ENCODE peak calls at places on chromosomes 1 and 21, in eight cellular contexts. X is fibroblast of the aortic adventitia, Y is AG20443, C is right lobe of liver, E is bronchial epithelial cell, K is cardiac fibroblast, L is brain microvascular endothelial cell, I is NCI-H524 treated with DMSO at 0.1 percent for 48 hours. D is an unnamed sample.
A peak's percentile ranks its signal among the peaks of the same experiment; 100 is the strongest.

GRCh38 chr1:94667716-94668282 is 126.2 kb upstream of the F3 start:
- DNase-seq in I (no peak), E (no peak), K (no peak), L (no peak), X (no peak), Y (no peak), C (no peak), D (no peak)

GRCh38 chr1:160996195-160996594 is 24.8 kb downstream of the F11R start:
- DNase-seq in L (peak; percentile 27), I (no peak), C (no peak), K (peak; percentile 89), E (peak; percentile 97), Y (no peak), X (peak; percentile 47), D (peak; percentile 85)

GRCh38 chr21:43269461-43269860 is 100.7 kb downstream of the CRYAA start:
- DNase-seq in L (no peak), K (no peak), I (no peak), E (no peak), X (no peak), Y (no peak), C (no peak), D (no peak)

GRCh38 chr1:230282157-230282556 is 144.0 kb downstream of the PGBD5 start:
- DNase-seq in K (no peak), Y (no peak), I (no peak), L (no peak), X (no peak), E (no peak), C (peak; percentile 11), D (no peak)

GRCh38 chr1:46133181-46133658 is 791 bp upstream of the PIK3R3 start:
- DNase-seq in Y (peak; percentile 77), K (no peak), L (no peak), E (no peak), X (no peak), C (no peak), I (no peak), D (no peak)

GRCh38 chr1:214380986-214381695 is 100.2 kb downstream of the SMYD2 start:
- DNase-seq in E (no peak), L (no peak), I (no peak), C (no peak), X (peak; percentile 31), Y (no peak), K (no peak), D (no peak)

GRCh38 chr1:56797079-56797685 is 22.0 kb downstream of the FYB2 start:
- DNase-seq in X (no peak), E (no peak), K (no peak), C (peak; percentile 35), I (no peak), Y (no peak), L (no peak), D (no peak)

GRCh38 chr1:67404212-67404620 is 26.0 kb downstream of the SERBP1 start:
- DNase-seq in K (peak; percentile 58), L (peak; percentile 70), C (no peak), I (no peak), E (no peak), X (peak; percentile 31), Y (no peak), D (peak; percentile 56)

GRCh38 chr1:203311368-203312301 is 6.3 kb downstream of the BTG2 start:
- DNase-seq in Y (no peak), X (no peak), C (no peak), E (no peak), L (no peak), I (no peak), K (no peak), D (no peak)

GRCh38 chr1:65456481-65456880 is 36.0 kb downstream of the LEPR start:
- DNase-seq in L (no peak), X (no peak), C (no peak), Y (no peak), I (no peak), E (no peak), K (no peak), D (no peak)

GRCh38 chr1:225329041-225329440 is 98.8 kb downstream of the LBR start:
- DNase-seq in Y (no peak), K (peak; percentile 15), E (peak; percentile 84), X (no peak), L (no peak), I (no peak), C (no peak), D (peak; percentile 59)

GRCh38 chr1:53037159-53037558 is 24.9 kb upstream of the PODN start:
- DNase-seq in C (no peak), E (no peak), K (no peak), I (no peak), L (no peak), X (no peak), Y (no peak), D (no peak)

GRCh38 chr1:68919070-68919469 is 422.2 kb upstream of the DEPDC1 start:
- DNase-seq in C (no peak), I (no peak), E (no peak), K (peak; percentile 7), Y (no peak), X (peak; percentile 38), L (no peak), D (no peak)

GRCh38 chr1:8184301-8184700 is 133.6 kb upstream of the SLC45A1 start:
- DNase-seq in X (no peak), C (no peak), K (peak; percentile 53), Y (no peak), L (no peak), I (no peak), E (peak; percentile 50), D (no peak)

GRCh38 chr1:183567584-183567983 is 22.7 kb downstream of the NCF2 start:
- DNase-seq in X (peak; percentile 36), C (peak; percentile 68), E (peak; percentile 85), I (no peak), Y (peak; percentile 43), K (peak; percentile 51), L (no peak), D (no peak)

GRCh38 chr1:27504588-27505419 is 14.8 kb upstream of the WASF2 start:
- DNase-seq in K (peak; percentile 44), C (peak; percentile 41), L (no peak), Y (peak; percentile 86), X (peak; percentile 57), E (peak; percentile 54), I (no peak), D (no peak)

GRCh38 chr1:201072149-201072548 is 40.1 kb downstream of the CACNA1S start:
- DNase-seq in K (peak; percentile 15), I (no peak), E (peak; percentile 54), C (no peak), L (peak; percentile 29), X (no peak), Y (no peak), D (no peak)

GRCh38 chr1:221698579-221699349 is 43.1 kb downstream of the DUSP10 start:
- DNase-seq in Y (no peak), X (peak; percentile 26), I (no peak), C (no peak), E (no peak), K (peak; percentile 6), L (no peak), D (no peak)

GRCh38 chr1:29569971-29570634 is 333.8 kb downstream of the PTPRU start:
- DNase-seq in Y (peak; percentile 69), X (peak; percentile 37), C (peak; percentile 45), I (no peak), E (peak; percentile 99), K (peak; percentile 59), L (peak; percentile 42), D (no peak)

GRCh38 chr1:6093611-6094010 is 47.9 kb downstream of the KCNAB2 start:
- DNase-seq in Y (no peak), I (peak; percentile 66), E (no peak), L (no peak), C (no peak), X (no peak), K (no peak), D (no peak)

GRCh38 chr21:42460391-42461184 is 35.4 kb downstream of the RSPH1 start:
- DNase-seq in X (no peak), Y (no peak), C (no peak), I (peak; percentile 26), K (no peak), E (no peak), L (no peak), D (no peak)

GRCh38 chr1:43671193-43671592 is 21.2 kb downstream of the KDM4A start:
- DNase-seq in K (no peak), E (no peak), I (no peak), L (no peak), Y (no peak), X (peak; percentile 22), C (peak; percentile 43), D (no peak)

GRCh38 chr1:113950908-113951307 is 21.8 kb downstream of the HIPK1 start:
- DNase-seq in K (no peak), L (no peak), I (no peak), C (no peak), X (no peak), Y (no peak), E (no peak), D (no peak)

GRCh38 chr21:14215971-14216621 is at the start of gene RBM11:
- DNase-seq in E (peak; percentile 49), Y (peak; percentile 59), K (peak; percentile 39), C (peak; percentile 54), X (peak; percentile 8), I (peak; percentile 11), L (peak; percentile 30), D (no peak)

GRCh38 chr1:213266983-213267772 is 216.1 kb downstream of the RPS6KC1 start:
- DNase-seq in X (no peak), K (no peak), E (no peak), L (no peak), Y (no peak), I (no peak), C (no peak), D (no peak)

D was measured in HCEC 1CT.